ENCODE peak calls at places on chromosomes 5 and 9, in four cellular contexts. One of them, this sample, is unnamed.
A peak's percentile ranks its signal among the peaks of the same experiment; 100 is the strongest.

GRCh38 chr5:170747851-170748250 is 35.7 kb upstream of the GABRP start:
- DNase-seq in fibroblast of mammary gland: peak; percentile 8
- DNase-seq in WTC11: peak; percentile 72
- DNase-seq in Calu3: peak; percentile 80
- DNase-seq in this sample: no peak

GRCh38 chr5:37834542-37835399 is 5.1 kb downstream of the GDNF start:
- DNase-seq in fibroblast of mammary gland: no peak
- DNase-seq in WTC11: peak; percentile 73
- DNase-seq in Calu3: no peak
- DNase-seq in this sample: no peak

GRCh38 chr5:1545798-1546355 is 22.1 kb upstream of the LPCAT1 start:
- DNase-seq in fibroblast of mammary gland: peak; percentile 10
- DNase-seq in WTC11: no peak
- DNase-seq in Calu3: peak; percentile 47
- DNase-seq in this sample: no peak

GRCh38 chr9:129697111-129697955 is 31.9 kb downstream of the PRRX2 start:
- DNase-seq in fibroblast of mammary gland: peak; percentile 92
- DNase-seq in WTC11: peak; percentile 44
- DNase-seq in Calu3: no peak
- DNase-seq in this sample: peak; percentile 80

GRCh38 chr5:44603496-44604272 is 205.1 kb upstream of the MRPS30 start:
- DNase-seq in fibroblast of mammary gland: peak; percentile 13
- DNase-seq in WTC11: peak; percentile 60
- DNase-seq in Calu3: no peak
- DNase-seq in this sample: no peak

GRCh38 chr5:149886697-149887470 is 57.7 kb downstream of the PDE6A start:
- DNase-seq in fibroblast of mammary gland: peak; percentile 33
- DNase-seq in WTC11: no peak
- DNase-seq in Calu3: no peak
- DNase-seq in this sample: no peak

GRCh38 chr5:178279026-178279722 is 46.6 kb upstream of the PHYKPL start:
- DNase-seq in fibroblast of mammary gland: no peak
- DNase-seq in WTC11: no peak
- DNase-seq in Calu3: no peak
- DNase-seq in this sample: no peak

GRCh38 chr5:102722930-102723329 is 32.2 kb upstream of the PAM start:
- DNase-seq in fibroblast of mammary gland: peak; percentile 50
- DNase-seq in WTC11: no peak
- DNase-seq in Calu3: no peak
- DNase-seq in this sample: peak; percentile 70

GRCh38 chr9:36149197-36149596 is 12.7 kb downstream of the GLIPR2 start:
- DNase-seq in fibroblast of mammary gland: peak; percentile 80
- DNase-seq in WTC11: no peak
- DNase-seq in Calu3: no peak
- DNase-seq in this sample: peak; percentile 43

GRCh38 chr9:75168270-75169185 is 80.2 kb downstream of the OSTF1 start:
- DNase-seq in fibroblast of mammary gland: no peak
- DNase-seq in WTC11: no peak
- DNase-seq in Calu3: no peak
- DNase-seq in this sample: no peak

GRCh38 chr9:27539479-27540441 is 10.1 kb upstream of the MOB3B start:
- DNase-seq in fibroblast of mammary gland: peak; percentile 88
- DNase-seq in WTC11: no peak
- DNase-seq in Calu3: no peak
- DNase-seq in this sample: peak; percentile 50

GRCh38 chr9:113501129-113501686 is 37.7 kb downstream of the RGS3 start:
- DNase-seq in fibroblast of mammary gland: no peak
- DNase-seq in WTC11: peak; percentile 69
- DNase-seq in Calu3: no peak
- DNase-seq in this sample: no peak

GRCh38 chr9:99259231-99259918 is 37.3 kb downstream of the SEC61B start:
- DNase-seq in fibroblast of mammary gland: peak; percentile 35
- DNase-seq in WTC11: peak; percentile 23
- DNase-seq in Calu3: no peak
- DNase-seq in this sample: peak; percentile 4

GRCh38 chr5:174340221-174340620 is 294.7 kb downstream of the NSG2 start:
- DNase-seq in fibroblast of mammary gland: no peak
- DNase-seq in WTC11: no peak
- DNase-seq in Calu3: no peak
- DNase-seq in this sample: no peak

GRCh38 chr9:129761901-129762359 is 9.1 kb upstream of the PTGES start:
- DNase-seq in fibroblast of mammary gland: peak; percentile 87
- DNase-seq in WTC11: no peak
- DNase-seq in Calu3: peak; percentile 44
- DNase-seq in this sample: peak; percentile 91

GRCh38 chr5:68258531-68258930 is 43.0 kb downstream of the PIK3R1 start:
- DNase-seq in fibroblast of mammary gland: no peak
- DNase-seq in WTC11: no peak
- DNase-seq in Calu3: no peak
- DNase-seq in this sample: no peak

GRCh38 chr5:9924614-9925013 is 294.5 kb upstream of the TAS2R1 start:
- DNase-seq in fibroblast of mammary gland: peak; percentile 88
- DNase-seq in WTC11: no peak
- DNase-seq in Calu3: peak; percentile 58
- DNase-seq in this sample: peak; percentile 95

GRCh38 chr9:5518937-5519319 is 8.6 kb downstream of the PDCD1LG2 start:
- DNase-seq in fibroblast of mammary gland: no peak
- DNase-seq in WTC11: no peak
- DNase-seq in Calu3: no peak
- DNase-seq in this sample: no peak

GRCh38 chr9:13554626-13555025 is 275.1 kb upstream of the MPDZ start:
- DNase-seq in fibroblast of mammary gland: no peak
- DNase-seq in WTC11: no peak
- DNase-seq in Calu3: no peak
- DNase-seq in this sample: no peak

GRCh38 chr9:23587903-23588302 is 238.1 kb downstream of the ELAVL2 start:
- DNase-seq in fibroblast of mammary gland: no peak
- DNase-seq in WTC11: peak; percentile 57
- DNase-seq in Calu3: no peak
- DNase-seq in this sample: no peak
- TF ChIP-seq CTCF in fibroblast of mammary gland: no peak
- TF ChIP-seq CTCF in WTC11: no peak
- TF ChIP-seq CTCF in Calu3: no peak
- TF ChIP-seq CTCF in this sample: no peak

GRCh38 chr5:181052526-181052927 is 12.5 kb downstream of the BTNL9 start:
- DNase-seq in fibroblast of mammary gland: no peak
- DNase-seq in WTC11: peak; percentile 43
- DNase-seq in Calu3: peak; percentile 23
- DNase-seq in this sample: no peak

GRCh38 chr5:181052928-181053759 is 13.1 kb downstream of the BTNL9 start:
- DNase-seq in fibroblast of mammary gland: no peak
- DNase-seq in WTC11: peak; percentile 37
- DNase-seq in Calu3: peak; percentile 35
- DNase-seq in this sample: no peak

GRCh38 chr5:181054871-181055494 is 14.9 kb downstream of the BTNL9 start:
- DNase-seq in fibroblast of mammary gland: no peak
- DNase-seq in WTC11: no peak
- DNase-seq in Calu3: no peak
- DNase-seq in this sample: no peak

GRCh38 chr5:181054138-181054537 is 14.1 kb downstream of the BTNL9 start:
- DNase-seq in fibroblast of mammary gland: no peak
- DNase-seq in WTC11: no peak
- DNase-seq in Calu3: no peak
- DNase-seq in this sample: no peak

GRCh38 chr5:181053760-181054122 is 13.7 kb downstream of the BTNL9 start:
- DNase-seq in fibroblast of mammary gland: no peak
- DNase-seq in WTC11: peak; percentile 49
- DNase-seq in Calu3: no peak
- DNase-seq in this sample: no peak
- TF ChIP-seq CTCF in fibroblast of mammary gland: no peak
- TF ChIP-seq CTCF in WTC11: no peak
- TF ChIP-seq CTCF in Calu3: no peak
- TF ChIP-seq CTCF in this sample: no peak

GRCh38 chr9:136409557-136410455 is 608 bp downstream of the ENTR1 start:
- DNase-seq in fibroblast of mammary gland: peak; percentile 31
- DNase-seq in WTC11: peak; percentile 36
- DNase-seq in Calu3: peak; percentile 17
- DNase-seq in this sample: peak; percentile 24
- TF ChIP-seq CTCF in fibroblast of mammary gland: no peak
- TF ChIP-seq CTCF in WTC11: no peak
- TF ChIP-seq CTCF in Calu3: no peak
- TF ChIP-seq CTCF in this sample: no peak

GRCh38 chr9:134639994-134640393 is 1.6 kb upstream of the COL5A1 start:
- DNase-seq in fibroblast of mammary gland: no peak
- DNase-seq in WTC11: no peak
- DNase-seq in Calu3: no peak
- DNase-seq in this sample: no peak

GRCh38 chr9:134640491-134641172 is 971 bp upstream of the COL5A1 start:
- DNase-seq in fibroblast of mammary gland: no peak
- DNase-seq in WTC11: no peak
- DNase-seq in Calu3: no peak
- DNase-seq in this sample: no peak

GRCh38 chr9:134642385-134643181 is 980 bp downstream of the COL5A1 start:
- DNase-seq in fibroblast of mammary gland: peak; percentile 93
- DNase-seq in WTC11: peak; percentile 41
- DNase-seq in Calu3: no peak
- DNase-seq in this sample: peak; percentile 79

GRCh38 chr9:134641989-134642384 is 384 bp downstream of the COL5A1 start:
- DNase-seq in fibroblast of mammary gland: no peak
- DNase-seq in WTC11: no peak
- DNase-seq in Calu3: no peak
- DNase-seq in this sample: no peak

DNA sequence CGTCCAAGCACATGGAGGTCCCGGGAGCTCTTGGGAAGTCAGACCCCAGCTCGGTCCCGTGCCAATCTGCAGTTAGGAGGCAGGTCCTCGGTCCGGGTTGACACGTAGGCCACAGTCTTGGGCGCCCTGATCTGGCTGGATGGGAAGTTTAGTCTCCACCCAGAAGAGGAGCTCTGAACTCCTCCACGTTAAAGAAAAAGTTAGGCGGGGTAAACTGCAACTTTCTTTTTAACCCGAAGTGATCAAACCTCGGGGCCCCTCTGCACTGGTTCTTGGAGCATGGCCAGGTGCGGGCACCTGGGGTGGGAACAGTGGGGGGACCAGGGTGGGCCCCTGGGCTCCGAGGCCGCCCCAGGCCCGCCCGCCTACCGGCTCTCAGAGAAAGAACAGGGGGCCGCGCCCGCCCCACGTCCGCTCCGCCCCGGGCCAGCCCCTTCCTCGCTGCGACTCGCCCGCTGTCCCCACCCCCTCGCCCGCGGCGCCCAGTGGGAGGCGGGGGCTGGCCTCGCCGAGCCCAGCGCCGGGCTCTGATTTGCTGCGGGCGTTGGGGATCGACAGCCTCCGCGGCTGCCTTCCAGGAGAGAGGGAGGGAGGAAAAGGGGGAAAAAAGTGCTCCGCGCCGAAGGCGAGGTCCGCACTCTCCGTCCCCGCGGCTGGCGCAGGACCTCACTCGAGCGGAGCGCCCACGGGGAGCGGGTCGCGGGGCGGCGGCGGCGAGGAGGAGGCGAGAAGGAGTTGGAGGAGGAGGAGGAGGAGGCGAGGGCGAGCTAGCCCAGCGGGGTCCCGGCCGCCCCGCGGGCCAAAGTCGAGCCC is at the start of gene COL5A1:
- DNase-seq in fibroblast of mammary gland: peak; percentile 84
- DNase-seq in WTC11: peak; percentile 89
- DNase-seq in Calu3: no peak
- DNase-seq in this sample: peak; percentile 92
- TF ChIP-seq CTCF in fibroblast of mammary gland: no peak
- TF ChIP-seq CTCF in WTC11: no peak
- TF ChIP-seq CTCF in Calu3: no peak
- TF ChIP-seq CTCF in this sample: peak; percentile 57

DNA sequence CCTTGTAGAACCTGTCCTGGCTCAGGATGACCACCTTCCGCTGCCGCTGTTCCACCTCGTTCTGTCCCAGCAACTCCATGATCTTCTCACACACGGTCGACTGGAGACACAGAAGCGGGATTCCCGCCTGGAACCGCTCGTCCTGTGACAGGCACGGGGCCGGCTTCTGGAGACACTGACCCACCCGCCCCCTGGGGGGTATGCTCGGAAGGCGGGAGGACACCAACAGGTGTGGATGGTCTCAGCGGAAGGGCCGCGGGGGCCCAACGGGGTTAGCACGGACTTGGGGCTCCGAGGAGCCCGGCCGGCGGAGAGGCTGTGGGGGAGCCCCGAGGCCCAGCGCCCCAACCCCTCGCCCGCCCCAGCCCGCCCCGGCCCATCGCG is 525 bp downstream of the UCK1 start:
- DNase-seq in fibroblast of mammary gland: peak; percentile 18
- DNase-seq in WTC11: peak; percentile 58
- DNase-seq in Calu3: peak; percentile 41
- DNase-seq in this sample: peak; percentile 25
- TF ChIP-seq CTCF in fibroblast of mammary gland: no peak
- TF ChIP-seq CTCF in WTC11: no peak
- TF ChIP-seq CTCF in Calu3: peak; percentile 21
- TF ChIP-seq CTCF in this sample: peak; percentile 61

GRCh38 chr5:109594217-109594616 is 95.5 kb upstream of the MAN2A1 start:
- DNase-seq in fibroblast of mammary gland: no peak
- DNase-seq in WTC11: no peak
- DNase-seq in Calu3: no peak
- DNase-seq in this sample: no peak

GRCh38 chr5:109589239-109589638 is 100.5 kb upstream of the MAN2A1 start:
- DNase-seq in fibroblast of mammary gland: no peak
- DNase-seq in WTC11: no peak
- DNase-seq in Calu3: no peak
- DNase-seq in this sample: no peak

GRCh38 chr5:109588281-109589035 is 101.3 kb upstream of the MAN2A1 start:
- DNase-seq in fibroblast of mammary gland: no peak
- DNase-seq in WTC11: no peak
- DNase-seq in Calu3: no peak
- DNase-seq in this sample: no peak

GRCh38 chr5:109590799-109591198 is 98.9 kb upstream of the MAN2A1 start:
- DNase-seq in fibroblast of mammary gland: no peak
- DNase-seq in WTC11: no peak
- DNase-seq in Calu3: no peak
- DNase-seq in this sample: no peak

GRCh38 chr5:109589983-109590382 is 99.7 kb upstream of the MAN2A1 start:
- DNase-seq in fibroblast of mammary gland: no peak
- DNase-seq in WTC11: no peak
- DNase-seq in Calu3: no peak
- DNase-seq in this sample: no peak
- TF ChIP-seq CTCF in fibroblast of mammary gland: no peak
- TF ChIP-seq CTCF in WTC11: no peak
- TF ChIP-seq CTCF in Calu3: no peak
- TF ChIP-seq CTCF in this sample: no peak